ENCODE peak calls at places on chromosomes 6 and 20, in five cellular contexts. N is IMR-90, X is mesenchymal stem cell, E is neuronal stem cell, S is H9. K is an unnamed sample.

GRCh38 chr6:159104931-159105330 is 60.1 kb upstream of the TAGAP start:
- DNase-seq in N (no peak), X (no peak), E (no peak), S (no peak), K (peak; percentile 23)

GRCh38 chr6:32337166-32337805 is 34.4 kb downstream of the TSBP1 start:
- DNase-seq in N (no peak), X (no peak), E (no peak), S (no peak), K (peak; percentile 22)

GRCh38 chr6:70839286-70840266 is 117.3 kb downstream of the B3GAT2 start:
- DNase-seq in N (peak; percentile 26), X (no peak), E (no peak), S (no peak), K (no peak)

GRCh38 chr6:22826961-22827360 is 257.6 kb downstream of the HDGFL1 start:
- DNase-seq in N (peak; percentile 52), X (no peak), E (no peak), S (no peak), K (no peak)

GRCh38 chr6:162478191-162478642 is 249.3 kb downstream of the PRKN start:
- DNase-seq in N (no peak), X (no peak), E (no peak), S (no peak), K (no peak)

GRCh38 chr6:100617633-100618348 is 153.1 kb upstream of the SIM1 start:
- DNase-seq in N (peak; percentile 48), X (peak; percentile 45), E (no peak), S (no peak), K (no peak)

GRCh38 chr6:105357147-105357546 is 45.7 kb downstream of the PREP start:
- DNase-seq in N (no peak), X (no peak), E (no peak), S (no peak), K (no peak)

GRCh38 chr6:140684776-140685550 is 1310.5 kb upstream of the CITED2 start:
- DNase-seq in N (no peak), X (no peak), E (no peak), S (no peak), K (no peak)

GRCh38 chr6:51866867-51867266 is 220.5 kb downstream of the PKHD1 start:
- DNase-seq in N (no peak), X (no peak), E (no peak), S (no peak), K (no peak)

GRCh38 chr6:52310932-52311331 is 26.4 kb upstream of the MCM3 start:
- DNase-seq in N (no peak), X (no peak), E (no peak), S (no peak), K (no peak)

GRCh38 chr6:15417811-15418210 is 171.9 kb downstream of the JARID2 start:
- DNase-seq in N (peak; percentile 77), X (peak; percentile 79), E (no peak), S (no peak), K (no peak)

GRCh38 chr20:728022-728944 is 40.0 kb downstream of the SLC52A3 start:
- DNase-seq in N (peak; percentile 18), X (peak; percentile 34), E (peak; percentile 76), S (peak; percentile 89), K (peak; percentile 85)

GRCh38 chr20:59938221-59938620 is 1.9 kb downstream of the PPP1R3D start:
- DNase-seq in N (peak; percentile 68), X (peak; percentile 78), E (no peak), S (no peak), K (no peak)

GRCh38 chr6:169918954-169919549 is 167.6 kb downstream of the ERMARD start:
- DNase-seq in N (no peak), X (no peak), E (no peak), S (no peak), K (no peak)
- H3K4ac ChIP-seq in N (no peak overlapping the region), X (no peak overlapping the region), E (peak overlapping the region; percentile 1), S (no peak overlapping the region), K (no peak overlapping the region)

DNA sequence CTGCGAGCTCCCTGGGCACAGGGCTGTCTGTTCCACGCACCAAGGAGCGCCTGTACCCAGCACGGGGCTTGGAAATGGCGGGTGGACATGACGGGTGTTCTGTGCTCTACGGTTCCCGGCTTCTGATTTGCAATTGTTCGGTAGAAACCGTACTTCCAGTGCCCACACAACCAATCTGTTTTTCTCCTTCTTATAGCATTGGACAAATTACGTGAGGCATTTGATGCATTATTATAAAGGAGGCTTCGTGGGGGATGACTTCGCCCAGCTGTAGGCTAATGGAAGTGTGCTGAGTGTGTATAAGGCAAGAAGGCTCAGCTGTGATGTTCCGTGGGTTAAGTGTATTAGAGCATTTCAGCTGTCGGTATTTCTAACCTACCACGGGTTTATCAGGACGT is 9.8 kb upstream of the RPS21 start:
- DNase-seq in N (no peak), X (no peak), E (no peak), S (no peak), K (no peak)
- H2AK5ac ChIP-seq in N (no peak overlapping the region), X (peak overlapping the region; percentile 95), E (peak overlapping the region; percentile 61), S (no peak overlapping the region), K (no peak overlapping the region)

DNA sequence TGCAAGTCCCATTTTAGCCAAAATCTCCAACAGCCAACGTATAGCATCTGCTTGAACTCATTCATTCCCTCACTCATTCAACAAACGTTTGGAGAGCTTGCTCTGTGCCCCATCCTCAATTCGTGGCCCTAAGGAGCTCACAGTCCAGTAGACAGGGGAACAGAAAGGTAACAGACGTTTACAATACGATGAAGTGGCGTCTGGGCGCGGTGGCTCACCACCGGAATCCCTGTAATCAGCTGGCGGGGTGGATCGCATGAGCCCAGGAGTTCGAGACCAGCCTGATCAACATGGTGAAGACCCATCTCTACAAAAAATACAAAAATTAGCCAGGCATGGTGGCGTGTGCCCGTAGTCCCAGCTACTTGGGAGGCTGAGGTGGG is 790 bp upstream of the E2F1 start:
- DNase-seq in N (no peak), X (no peak), E (no peak), S (no peak), K (no peak)
- H3K4ac ChIP-seq in N (peak overlapping the region; percentile 61), X (no peak overlapping the region), E (peak overlapping the region; percentile 77), S (no peak overlapping the region), K (no peak overlapping the region)

DNA sequence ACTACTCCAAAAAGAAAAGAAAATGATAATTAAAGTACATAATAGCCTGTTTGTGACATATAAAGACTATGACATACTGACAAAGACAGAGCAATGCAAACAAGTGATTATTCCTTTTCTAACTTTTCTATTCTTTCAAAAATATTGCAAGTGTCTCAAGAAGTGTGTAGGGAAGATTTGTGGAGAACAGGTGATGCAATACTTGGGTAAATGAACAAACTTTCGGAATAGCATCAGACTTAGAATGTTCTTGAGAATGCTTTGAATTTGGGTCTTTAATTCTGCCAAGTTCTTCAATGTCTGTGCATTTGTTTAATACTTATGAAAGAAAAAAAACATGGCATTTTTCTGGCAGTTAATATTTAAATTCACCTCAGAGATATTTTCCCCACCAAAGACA is 40.0 kb upstream of the TRDN start:
- DNase-seq in N (no peak), X (no peak), E (no peak), S (no peak), K (no peak)
- H2AK5ac ChIP-seq in N (no peak overlapping the region), X (no peak overlapping the region), E (no peak overlapping the region), S (no peak overlapping the region), K (no peak overlapping the region)

GRCh38 chr6:7544597-7544996 is 3.1 kb downstream of the DSP start:
- DNase-seq in N (no peak), X (no peak), E (no peak), S (no peak), K (no peak)
- H3K4ac ChIP-seq in N (no peak overlapping the region), X (no peak overlapping the region), E (no peak overlapping the region), S (no peak overlapping the region), K (no peak overlapping the region)

GRCh38 chr20:63969851-63970713 is at the start of gene ZNF512B:
- DNase-seq in N (peak; percentile 50), X (peak; percentile 57), E (no peak), S (peak; percentile 57), K (peak; percentile 72)

GRCh38 chr20:63968928-63969760 is 586 bp downstream of the ZNF512B start:
- DNase-seq in N (no peak), X (no peak), E (no peak), S (peak; percentile 32), K (no peak)

GRCh38 chr20:63973160-63973479 is 3.4 kb upstream of the ZNF512B start:
- DNase-seq in N (no peak), X (no peak), E (no peak), S (no peak), K (no peak)

GRCh38 chr20:63972312-63973159 is 2.8 kb upstream of the ZNF512B start:
- DNase-seq in N (no peak), X (no peak), E (no peak), S (peak; percentile 27), K (no peak)

GRCh38 chr20:63970714-63971431 is 1.1 kb upstream of the ZNF512B start:
- DNase-seq in N (no peak), X (no peak), E (no peak), S (no peak), K (no peak)
- H2AK5ac ChIP-seq in N (peak overlapping the region; percentile 35), X (no peak overlapping the region), E (peak overlapping the region; percentile 88), S (no peak overlapping the region), K (no peak overlapping the region)

GRCh38 chr6:53359843-53360834 is 11.4 kb upstream of the ELOVL5 start:
- DNase-seq in N (peak; percentile 13), X (peak; percentile 56), E (no peak), S (no peak), K (peak; percentile 69)
- H3K4ac ChIP-seq in N (peak overlapping the region; percentile 83), X (peak overlapping the region; percentile 91), E (no peak overlapping the region), S (no peak overlapping the region), K (peak overlapping the region; percentile 77)

GRCh38 chr6:27839303-27840081 is 72.7 kb downstream of the OR2B2 start:
- DNase-seq in N (peak; percentile 90), X (peak; percentile 72), E (no peak), S (no peak), K (peak; percentile 58)
- H2AK5ac ChIP-seq in N (no peak overlapping the region), X (no peak overlapping the region), E (no peak overlapping the region), S (no peak overlapping the region), K (no peak overlapping the region)

GRCh38 chr6:167476844-167477595 is 152.1 kb downstream of the TTLL2 start:
- DNase-seq in N (no peak), X (no peak), E (no peak), S (no peak), K (no peak)
- H3K4ac ChIP-seq in N (no peak overlapping the region), X (no peak overlapping the region), E (no peak overlapping the region), S (no peak overlapping the region), K (no peak overlapping the region)

K was measured in mesendoderm.